ENCODE peak calls at places on chromosomes 7 and 10, in seven cellular contexts. W, M, F, E, V, A and Q are unnamed samples.

GRCh38 chr10:86954681-86955500 is 2.5 kb downstream of the MMRN2 start:
- DNase-seq in A (no peak), V (peak; percentile 71), M (no peak), W (no peak), E (no peak), F (no peak), Q (no peak)

GRCh38 chr7:100545636-100546128 is 6.7 kb downstream of the AGFG2 start:
- DNase-seq in M (no peak), W (peak; percentile 95), F (peak; percentile 94), A (peak; percentile 91), E (peak; percentile 74), V (no peak), Q (no peak)

GRCh38 chr10:133373104-133373624 is at the start of gene ECHS1:
- DNase-seq in F (peak; percentile 90), A (peak; percentile 84), V (peak; percentile 98), M (peak; percentile 95), W (peak; percentile 87), E (peak; percentile 85), Q (peak; percentile 99)

GRCh38 chr10:58615237-58615935 is 102.7 kb downstream of the BICC1 start:
- DNase-seq in F (no peak), M (no peak), E (no peak), W (no peak), V (no peak), A (no peak), Q (no peak)

GRCh38 chr7:148624735-148625134 is 34.2 kb downstream of the C7orf33 start:
- DNase-seq in E (no peak), F (no peak), W (no peak), M (no peak), A (peak; percentile 14), V (no peak), Q (no peak)

GRCh38 chr7:39621784-39622411 is 1.5 kb upstream of the RALA start:
- DNase-seq in W (no peak), M (peak; percentile 16), E (peak; percentile 49), A (peak; percentile 76), F (no peak), V (no peak), Q (no peak)

GRCh38 chr7:117094457-117094856 is 141.2 kb downstream of the ST7 start:
- DNase-seq in V (no peak), M (no peak), W (no peak), E (no peak), F (no peak), A (no peak), Q (no peak)

GRCh38 chr10:43386981-43387677 is 15.7 kb downstream of the FXYD4 start:
- DNase-seq in W (no peak), M (no peak), E (no peak), F (no peak), V (peak; percentile 48), A (no peak), Q (no peak)

GRCh38 chr7:75869776-75870379 is 9.0 kb upstream of the RHBDD2 start:
- DNase-seq in E (no peak), M (no peak), V (peak; percentile 17), W (no peak), F (no peak), A (peak; percentile 65), Q (no peak)

GRCh38 chr7:27064169-27064568 is 31.6 kb downstream of the HOXA1 start:
- DNase-seq in E (peak; percentile 63), A (peak; percentile 52), W (no peak), V (no peak), F (peak; percentile 40), M (no peak), Q (no peak)

GRCh38 chr7:138077809-138078208 is 1.6 kb downstream of the AKR1D1 start:
- DNase-seq in W (peak; percentile 3), V (no peak), M (no peak), E (no peak), A (no peak), F (no peak), Q (no peak)

GRCh38 chr7:43528581-43529354 is 54.1 kb upstream of the STK17A start:
- DNase-seq in F (no peak), A (no peak), V (no peak), M (no peak), E (no peak), W (no peak), Q (no peak)

GRCh38 chr10:81575007-81575406 is 300.0 kb upstream of the NRG3 start:
- DNase-seq in F (no peak), W (no peak), E (no peak), M (no peak), V (peak; percentile 47), A (no peak), Q (no peak)